ENCODE peak calls at places on chromosomes 16 and 17, in four cellular contexts. H is GM23338, L is OCI-LY7, P is GM04504. T is an unnamed sample.
A peak's percentile ranks its signal among the peaks of the same experiment; 100 is the strongest.

GRCh38 chr17:50052822-50053653 is 2.9 kb upstream of the ITGA3 start:
- DNase-seq in P (no peak), L (no peak), H (no peak), T (no peak)

GRCh38 chr16:49931931-49932330 is 76.0 kb upstream of the ZNF423 start:
- DNase-seq in L (no peak), H (no peak), P (no peak), T (no peak)

GRCh38 chr16:57016831-57017230 is 27.5 kb downstream of the NLRC5 start:
- DNase-seq in L (no peak), P (no peak), H (no peak), T (no peak)

GRCh38 chr17:81020767-81021497 is 14.0 kb upstream of the BAIAP2 start:
- DNase-seq in H (no peak), P (no peak), L (no peak), T (peak; percentile 45)

GRCh38 chr17:50513501-50513900 is 5.3 kb downstream of the MYCBPAP start:
- DNase-seq in H (no peak), L (no peak), P (no peak), T (no peak)

GRCh38 chr17:60743812-60744211 is 66.2 kb downstream of the BCAS3 start:
- DNase-seq in P (peak; percentile 10), L (no peak), H (peak; percentile 30), T (peak; percentile 70)

GRCh38 chr17:51000835-51001638 is 119.6 kb downstream of the SPAG9 start:
- DNase-seq in H (peak; percentile 84), L (peak; percentile 80), P (peak; percentile 42), T (peak; percentile 67)

GRCh38 chr16:1786242-1787055 is 3.7 kb downstream of the NUBP2 start:
- DNase-seq in L (no peak), P (no peak), H (no peak), T (no peak)

GRCh38 chr17:28334176-28334575 is 1.1 kb downstream of the IFT20 start:
- DNase-seq in L (no peak), H (no peak), P (no peak), T (no peak)

GRCh38 chr17:79989106-79989835 is 46.4 kb downstream of the TBC1D16 start:
- DNase-seq in P (no peak), H (no peak), L (no peak), T (no peak)

GRCh38 chr16:66603537-66604375 is 748 bp upstream of the CMTM3 start:
- DNase-seq in L (peak; percentile 75), P (peak; percentile 28), H (peak; percentile 74), T (no peak)

GRCh38 chr16:901715-902601 is 68.8 kb downstream of the LMF1 start:
- DNase-seq in H (no peak), P (no peak), L (no peak), T (no peak)

GRCh38 chr16:86220552-86220951 is 289.8 kb upstream of the FOXF1 start:
- DNase-seq in P (no peak), H (no peak), L (no peak), T (no peak)

GRCh38 chr17:61405686-61406542 is 6.3 kb downstream of the TBX2 start:
- DNase-seq in P (no peak), L (no peak), H (peak; percentile 47), T (no peak)

GRCh38 chr16:67015317-67015731 is 13.6 kb upstream of the CBFB start:
- DNase-seq in P (no peak), H (no peak), L (no peak), T (no peak)

GRCh38 chr16:68992521-68992920 is 112.9 kb upstream of the HAS3 start:
- DNase-seq in H (no peak), L (no peak), P (peak; percentile 3), T (peak; percentile 77)

GRCh38 chr16:28292731-28293588 is 635 bp downstream of the SBK1 start:
- DNase-seq in P (no peak), H (peak; percentile 94), L (no peak), T (no peak)

T was measured in epithelial cell of esophagus.